ENCODE peak calls at places on chromosomes 6 and 20, in seven cellular contexts. X, W, K, D, Q, L and A are unnamed samples.

GRCh38 chr6:2945069-2945452 is 26.3 kb downstream of the SERPINB6 start:
- DNase-seq in Q (peak), X (no peak), D (no peak), L (no peak), K (no peak), W (no peak), A (peak)

GRCh38 chr6:154594474-154595198 is 84.2 kb upstream of the CNKSR3 start:
- DNase-seq in Q (no peak), W (no peak), L (no peak), X (no peak), D (no peak), K (no peak), A (no peak)

GRCh38 chr6:129748212-129748900 is 38.4 kb upstream of the ARHGAP18 start:
- DNase-seq in Q (no peak), W (peak), L (peak), D (no peak), X (peak), K (peak), A (peak)

GRCh38 chr20:46984391-46984790 is 89.7 kb downstream of the EYA2 start:
- DNase-seq in D (no peak), W (no peak), Q (no peak), X (peak), K (no peak), L (no peak), A (no peak)

GRCh38 chr20:35093245-35093884 is 758 bp upstream of the TRPC4AP start:
- DNase-seq in K (peak), L (peak), W (no peak), D (no peak), Q (no peak), X (peak), A (no peak)

GRCh38 chr6:169807699-169808607 is 56.5 kb downstream of the ERMARD start:
- DNase-seq in D (no peak), X (no peak), K (no peak), L (no peak), Q (peak), W (no peak), A (peak)

GRCh38 chr20:4512891-4513550 is 208.7 kb upstream of the PRND start:
- DNase-seq in X (peak), K (peak), W (peak), Q (no peak), D (no peak), L (peak), A (no peak)

GRCh38 chr6:143575440-143575839 is 63.9 kb upstream of the FUCA2 start:
- DNase-seq in L (peak), K (peak), X (peak), Q (no peak), D (peak), W (peak), A (peak)

GRCh38 chr6:109526905-109527628 is 44.0 kb upstream of the ZBTB24 start:
- DNase-seq in L (peak), D (peak), K (peak), Q (peak), W (peak), X (peak), A (peak)

GRCh38 chr20:19408971-19409370 is 196.5 kb downstream of the SLC24A3 start:
- DNase-seq in L (peak), Q (no peak), K (no peak), X (no peak), W (peak), D (no peak), A (no peak)

GRCh38 chr6:167550936-167551633 is 226.2 kb downstream of the TTLL2 start:
- DNase-seq in Q (no peak), D (no peak), L (no peak), K (no peak), X (no peak), W (no peak), A (no peak)

GRCh38 chr6:56482525-56482924 is 160.2 kb downstream of the DST start:
- DNase-seq in W (no peak), L (peak), Q (no peak), D (no peak), X (no peak), K (no peak), A (no peak)

GRCh38 chr20:3890410-3890751 is 1.2 kb downstream of the PANK2 start:
- DNase-seq in L (peak), Q (no peak), D (no peak), X (peak), W (no peak), K (peak), A (no peak)

DNA sequence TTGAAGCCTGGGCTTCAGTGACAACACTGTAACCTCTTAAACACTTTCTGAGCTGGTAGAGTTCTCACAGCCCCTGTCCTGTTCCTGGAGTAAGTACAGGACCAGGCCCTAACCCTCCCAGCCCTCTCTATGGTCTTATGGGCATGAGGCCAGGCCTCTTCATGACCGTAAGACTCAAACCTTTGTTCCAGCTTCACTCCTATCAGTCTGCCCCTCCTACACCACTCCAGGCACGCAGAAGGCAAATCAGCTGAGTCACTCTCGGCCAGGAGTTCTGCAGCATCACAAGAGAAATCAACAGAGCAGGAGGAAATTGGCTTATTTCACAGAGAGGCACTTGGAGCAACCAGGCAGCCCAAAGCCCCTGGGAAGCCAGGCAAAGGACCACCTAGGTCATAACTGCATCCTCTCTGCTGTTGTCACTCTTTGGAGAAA is 25.3 kb upstream of the CHD6 start:
- DNase-seq in X (peak), L (peak), Q (no peak), W (peak), D (no peak), K (peak), A (peak)
- H2AK5ac ChIP-seq in X (no peak), L (no peak), Q (no peak), W (no peak), D (no peak), K (no peak), A (no peak)

DNA sequence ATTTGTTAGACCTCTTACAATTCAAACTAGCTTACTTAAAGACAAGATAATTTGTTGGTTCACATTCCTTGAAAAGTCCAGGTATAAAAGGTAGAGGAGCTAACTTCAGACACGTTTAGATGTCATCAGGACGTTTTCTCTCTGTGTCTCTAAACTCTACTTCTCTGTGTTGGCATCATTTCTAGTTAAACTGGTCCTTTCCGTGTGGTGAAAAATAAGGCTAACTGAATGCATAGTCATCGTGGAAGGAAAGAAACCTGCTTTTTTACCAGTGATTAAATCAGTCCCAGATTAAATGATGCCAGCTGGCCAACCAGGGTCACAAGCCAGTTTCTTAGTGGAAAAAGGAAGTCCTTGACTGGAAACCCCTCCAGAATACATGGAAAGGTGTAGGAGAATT is 168.4 kb upstream of the AHI1 start:
- DNase-seq in D (no peak), K (no peak), L (no peak), X (no peak), Q (no peak), W (no peak), A (no peak)
- H2AK5ac ChIP-seq in D (no peak), K (no peak), L (no peak), X (no peak), Q (no peak), W (no peak), A (no peak)

GRCh38 chr20:62577447-62577846 is 64.9 kb upstream of the SLCO4A1 start:
- DNase-seq in L (no peak), X (no peak), K (no peak), Q (no peak), W (no peak), D (no peak), A (no peak)

GRCh38 chr20:62576815-62577214 is 65.5 kb upstream of the SLCO4A1 start:
- DNase-seq in K (peak), D (peak), X (peak), Q (no peak), L (peak), W (peak), A (peak)

GRCh38 chr20:62573856-62574611 is 68.3 kb upstream of the SLCO4A1 start:
- DNase-seq in X (no peak), W (no peak), Q (no peak), K (no peak), L (no peak), D (no peak), A (no peak)

GRCh38 chr20:62574612-62574993 is 67.7 kb upstream of the SLCO4A1 start:
- DNase-seq in L (no peak), X (no peak), W (no peak), K (no peak), Q (no peak), D (no peak), A (no peak)

GRCh38 chr20:62575976-62576722 is 66.2 kb upstream of the SLCO4A1 start:
- DNase-seq in X (no peak), W (no peak), Q (no peak), D (no peak), K (no peak), L (no peak), A (no peak)
- H2AK5ac ChIP-seq in X (no peak), W (no peak), Q (no peak), D (no peak), K (no peak), L (no peak), A (no peak)

DNA sequence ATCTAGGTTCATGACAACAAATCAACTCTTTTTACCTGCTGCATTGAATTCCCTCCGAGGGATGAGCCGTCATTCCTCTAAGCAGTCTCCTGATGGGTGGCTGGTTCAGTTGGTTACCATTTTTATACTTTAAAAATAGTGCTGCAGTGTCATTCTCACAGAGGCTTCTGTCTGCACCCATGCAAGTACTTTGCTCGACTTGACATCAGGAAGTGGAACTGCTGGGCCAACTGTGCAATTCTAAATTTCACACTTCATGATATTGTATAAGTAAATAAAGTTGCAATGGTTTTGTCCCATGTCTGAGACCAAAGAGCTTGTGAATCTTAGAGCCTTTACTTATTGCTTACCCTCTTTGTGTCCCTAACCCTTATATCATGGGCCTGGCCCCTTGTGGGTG is 2.5 kb downstream of the BTN3A1 start:
- DNase-seq in Q (no peak), X (no peak), W (no peak), K (no peak), D (no peak), L (no peak), A (no peak)
- H2AK5ac ChIP-seq in Q (no peak), X (no peak), W (no peak), K (no peak), D (no peak), L (no peak), A (no peak)